ENCODE peak calls at places on chromosomes 11 and 22, in ten cellular contexts. One of them, this sample, is unnamed. For H3K4me1, the result is how much of the 10 kb centered on the place peaks cover.

GRCh38 chr11:35629511-35629910 is 11.3 kb downstream of the FJX1 start:
- DNase-seq in mesenchymal stem cell: peak
- DNase-seq in Peyer's patch: no peak
- DNase-seq in transverse colon: no peak
- DNase-seq in testis: no peak
- DNase-seq in adrenal gland: no peak
- DNase-seq in mammary epithelial cell: no peak
- DNase-seq in heart left ventricle: no peak
- DNase-seq in Karpas-422: no peak
- DNase-seq in naive thymus-derived CD4-positive, alpha-beta T cell: no peak
- DNase-seq in this sample: no peak

GRCh38 chr11:64230985-64231365 is 627 bp downstream of the DNAJC4 start:
- DNase-seq in Karpas-422: peak
- DNase-seq in mesenchymal stem cell: no peak
- DNase-seq in naive thymus-derived CD4-positive, alpha-beta T cell: no peak
- DNase-seq in Peyer's patch: no peak
- DNase-seq in mammary epithelial cell: no peak
- DNase-seq in transverse colon: no peak
- DNase-seq in testis: no peak
- DNase-seq in heart left ventricle: peak
- DNase-seq in adrenal gland: no peak
- DNase-seq in this sample: no peak

GRCh38 chr11:63837719-63838118 is 1.2 kb upstream of the MARK2 start:
- DNase-seq in Karpas-422: no peak
- DNase-seq in heart left ventricle: no peak
- DNase-seq in Peyer's patch: no peak
- DNase-seq in mesenchymal stem cell: no peak
- DNase-seq in naive thymus-derived CD4-positive, alpha-beta T cell: no peak
- DNase-seq in testis: no peak
- DNase-seq in adrenal gland: peak
- DNase-seq in transverse colon: peak
- DNase-seq in mammary epithelial cell: no peak
- DNase-seq in this sample: no peak

GRCh38 chr11:94125408-94126120 is 3.1 kb upstream of the PANX1 start:
- DNase-seq in mesenchymal stem cell: no peak
- DNase-seq in Karpas-422: peak
- DNase-seq in adrenal gland: no peak
- DNase-seq in transverse colon: no peak
- DNase-seq in heart left ventricle: no peak
- DNase-seq in mammary epithelial cell: no peak
- DNase-seq in testis: no peak
- DNase-seq in Peyer's patch: no peak
- DNase-seq in naive thymus-derived CD4-positive, alpha-beta T cell: no peak
- DNase-seq in this sample: no peak

GRCh38 chr22:19871023-19871844 is 16.6 kb upstream of the GNB1L start:
- DNase-seq in adrenal gland: peak
- DNase-seq in heart left ventricle: no peak
- DNase-seq in mammary epithelial cell: no peak
- DNase-seq in mesenchymal stem cell: no peak
- DNase-seq in Peyer's patch: no peak
- DNase-seq in Karpas-422: no peak
- DNase-seq in transverse colon: no peak
- DNase-seq in naive thymus-derived CD4-positive, alpha-beta T cell: no peak
- DNase-seq in testis: no peak
- DNase-seq in this sample: no peak

GRCh38 chr11:64862914-64863313 is 15.5 kb downstream of the EHD1 start:
- DNase-seq in mesenchymal stem cell: no peak
- DNase-seq in transverse colon: no peak
- DNase-seq in mammary epithelial cell: no peak
- DNase-seq in Karpas-422: no peak
- DNase-seq in heart left ventricle: peak
- DNase-seq in adrenal gland: no peak
- DNase-seq in naive thymus-derived CD4-positive, alpha-beta T cell: no peak
- DNase-seq in testis: no peak
- DNase-seq in Peyer's patch: no peak
- DNase-seq in this sample: no peak

GRCh38 chr11:62337682-62338181 is 484 bp downstream of the ASRGL1 start:
- DNase-seq in Karpas-422: no peak
- DNase-seq in testis: peak
- DNase-seq in mammary epithelial cell: peak
- DNase-seq in mesenchymal stem cell: peak
- DNase-seq in Peyer's patch: no peak
- DNase-seq in naive thymus-derived CD4-positive, alpha-beta T cell: peak
- DNase-seq in transverse colon: peak
- DNase-seq in heart left ventricle: peak
- DNase-seq in adrenal gland: no peak
- DNase-seq in this sample: no peak

GRCh38 chr11:29432719-29433325 is 584.0 kb downstream of the KCNA4 start:
- DNase-seq in transverse colon: no peak
- DNase-seq in adrenal gland: no peak
- DNase-seq in mammary epithelial cell: peak
- DNase-seq in testis: no peak
- DNase-seq in Peyer's patch: no peak
- DNase-seq in Karpas-422: peak
- DNase-seq in naive thymus-derived CD4-positive, alpha-beta T cell: no peak
- DNase-seq in mesenchymal stem cell: peak
- DNase-seq in heart left ventricle: no peak
- DNase-seq in this sample: no peak

GRCh38 chr22:41578818-41579217 is 10.8 kb downstream of the PMM1 start:
- DNase-seq in adrenal gland: peak
- DNase-seq in Peyer's patch: no peak
- DNase-seq in mesenchymal stem cell: no peak
- DNase-seq in naive thymus-derived CD4-positive, alpha-beta T cell: no peak
- DNase-seq in transverse colon: no peak
- DNase-seq in Karpas-422: no peak
- DNase-seq in testis: no peak
- DNase-seq in heart left ventricle: no peak
- DNase-seq in mammary epithelial cell: no peak
- DNase-seq in this sample: no peak

GRCh38 chr11:44680982-44681597 is 45.7 kb upstream of the TSPAN18 start:
- DNase-seq in mesenchymal stem cell: peak
- DNase-seq in Peyer's patch: peak
- DNase-seq in heart left ventricle: no peak
- DNase-seq in testis: no peak
- DNase-seq in Karpas-422: no peak
- DNase-seq in mammary epithelial cell: peak
- DNase-seq in naive thymus-derived CD4-positive, alpha-beta T cell: peak
- DNase-seq in adrenal gland: no peak
- DNase-seq in transverse colon: no peak
- DNase-seq in this sample: peak

GRCh38 chr11:20360650-20361049 is 2.9 kb upstream of the HTATIP2 start:
- DNase-seq in transverse colon: peak
- DNase-seq in testis: no peak
- DNase-seq in Peyer's patch: peak
- DNase-seq in heart left ventricle: no peak
- DNase-seq in mammary epithelial cell: peak
- DNase-seq in Karpas-422: no peak
- DNase-seq in mesenchymal stem cell: peak
- DNase-seq in adrenal gland: peak
- DNase-seq in naive thymus-derived CD4-positive, alpha-beta T cell: peak
- DNase-seq in this sample: peak

GRCh38 chr11:9231848-9232177 is 33.3 kb downstream of the DENND5A start:
- DNase-seq in mammary epithelial cell: no peak
- DNase-seq in Peyer's patch: no peak
- DNase-seq in mesenchymal stem cell: peak
- DNase-seq in adrenal gland: no peak
- DNase-seq in transverse colon: no peak
- DNase-seq in testis: no peak
- DNase-seq in heart left ventricle: no peak
- DNase-seq in Karpas-422: peak
- DNase-seq in naive thymus-derived CD4-positive, alpha-beta T cell: peak
- DNase-seq in this sample: no peak

GRCh38 chr22:38272373-38273134 is at the start of gene TMEM184B:
- DNase-seq in adrenal gland: peak
- DNase-seq in Karpas-422: peak
- DNase-seq in testis: peak
- DNase-seq in naive thymus-derived CD4-positive, alpha-beta T cell: peak
- DNase-seq in transverse colon: peak
- DNase-seq in mammary epithelial cell: peak
- DNase-seq in mesenchymal stem cell: peak
- DNase-seq in heart left ventricle: peak
- DNase-seq in Peyer's patch: peak
- DNase-seq in this sample: peak

GRCh38 chr11:70048279-70049024 is 29.7 kb upstream of the ANO1 start:
- DNase-seq in Peyer's patch: no peak
- DNase-seq in mesenchymal stem cell: peak
- DNase-seq in adrenal gland: no peak
- DNase-seq in testis: no peak
- DNase-seq in naive thymus-derived CD4-positive, alpha-beta T cell: no peak
- DNase-seq in mammary epithelial cell: no peak
- DNase-seq in transverse colon: peak
- DNase-seq in heart left ventricle: no peak
- DNase-seq in Karpas-422: no peak
- DNase-seq in this sample: no peak

GRCh38 chr11:70555092-70555491 is 156.8 kb downstream of the CTTN start:
- DNase-seq in mammary epithelial cell: no peak
- DNase-seq in testis: no peak
- DNase-seq in adrenal gland: no peak
- DNase-seq in Peyer's patch: no peak
- DNase-seq in heart left ventricle: no peak
- DNase-seq in mesenchymal stem cell: no peak
- DNase-seq in transverse colon: no peak
- DNase-seq in Karpas-422: no peak
- DNase-seq in naive thymus-derived CD4-positive, alpha-beta T cell: no peak
- DNase-seq in this sample: no peak

GRCh38 chr11:69770525-69770924 is 4.6 kb downstream of the FGF4 start:
- DNase-seq in testis: no peak
- DNase-seq in naive thymus-derived CD4-positive, alpha-beta T cell: no peak
- DNase-seq in mesenchymal stem cell: no peak
- DNase-seq in adrenal gland: no peak
- DNase-seq in heart left ventricle: no peak
- DNase-seq in mammary epithelial cell: no peak
- DNase-seq in Karpas-422: no peak
- DNase-seq in transverse colon: no peak
- DNase-seq in Peyer's patch: no peak
- DNase-seq in this sample: no peak

DNA sequence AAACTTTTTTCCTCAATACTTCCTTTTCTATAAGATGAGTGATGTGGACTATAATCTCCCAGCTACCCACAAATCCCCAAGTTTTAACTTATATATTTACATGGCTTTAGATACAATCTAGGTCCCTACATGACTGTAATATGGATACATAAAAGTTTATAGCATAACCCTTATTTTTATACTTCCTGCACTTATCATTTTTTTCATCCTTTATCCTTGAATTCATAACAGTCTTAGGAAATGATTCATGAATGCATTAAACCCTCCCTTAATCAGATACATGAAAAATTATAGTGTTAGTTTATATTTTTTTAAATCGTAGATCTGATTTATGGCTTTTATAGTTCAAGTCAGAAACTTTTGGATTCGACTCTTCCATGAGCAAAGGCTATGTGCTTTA is 195.8 kb downstream of the MAML2 start:
- DNase-seq in transverse colon: no peak
- DNase-seq in Peyer's patch: no peak
- DNase-seq in heart left ventricle: no peak
- DNase-seq in adrenal gland: no peak
- DNase-seq in testis: no peak
- DNase-seq in Karpas-422: no peak
- DNase-seq in naive thymus-derived CD4-positive, alpha-beta T cell: no peak
- DNase-seq in mesenchymal stem cell: no peak
- DNase-seq in mammary epithelial cell: no peak
- DNase-seq in this sample: no peak
- H3K4me1 ChIP-seq in transverse colon: under half
- H3K4me1 ChIP-seq in Peyer's patch: under half
- H3K4me1 ChIP-seq in heart left ventricle: under half
- H3K4me1 ChIP-seq in adrenal gland: under half
- H3K4me1 ChIP-seq in testis: under half
- H3K4me1 ChIP-seq in Karpas-422: under half
- H3K4me1 ChIP-seq in naive thymus-derived CD4-positive, alpha-beta T cell: under half
- H3K4me1 ChIP-seq in mesenchymal stem cell: under half
- H3K4me1 ChIP-seq in mammary epithelial cell: under half
- H3K4me1 ChIP-seq in this sample: under half

DNA sequence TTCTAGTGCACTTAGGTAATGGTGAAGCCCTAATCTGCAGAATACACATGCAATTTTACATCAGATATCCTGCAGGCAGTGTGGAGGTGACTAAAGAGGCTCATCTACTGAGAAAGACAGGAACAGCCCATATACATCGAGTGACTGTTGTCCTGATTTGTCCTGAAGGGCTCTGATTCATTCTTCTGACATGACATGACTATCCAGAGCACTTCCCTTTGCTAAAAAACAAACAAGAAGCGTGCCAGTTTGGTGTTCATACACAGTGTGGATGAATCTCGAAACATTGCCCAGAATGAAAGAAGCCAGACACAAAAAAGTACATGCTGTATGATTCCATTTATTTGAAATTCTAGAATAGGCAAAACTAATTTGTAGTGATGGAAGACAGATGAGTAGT is 48.0 kb upstream of the AMPD3 start:
- DNase-seq in adrenal gland: no peak
- DNase-seq in mesenchymal stem cell: peak
- DNase-seq in heart left ventricle: no peak
- DNase-seq in Karpas-422: no peak
- DNase-seq in transverse colon: no peak
- DNase-seq in naive thymus-derived CD4-positive, alpha-beta T cell: no peak
- DNase-seq in Peyer's patch: no peak
- DNase-seq in mammary epithelial cell: peak
- DNase-seq in testis: no peak
- DNase-seq in this sample: no peak
- H3K27ac ChIP-seq in adrenal gland: no peak
- H3K27ac ChIP-seq in mesenchymal stem cell: no peak
- H3K27ac ChIP-seq in heart left ventricle: no peak
- H3K27ac ChIP-seq in Karpas-422: no peak
- H3K27ac ChIP-seq in transverse colon: no peak
- H3K27ac ChIP-seq in naive thymus-derived CD4-positive, alpha-beta T cell: no peak
- H3K27ac ChIP-seq in Peyer's patch: no peak
- H3K27ac ChIP-seq in mammary epithelial cell: no peak
- H3K27ac ChIP-seq in testis: no peak
- H3K27ac ChIP-seq in this sample: no peak

GRCh38 chr22:27801616-27802388 is at the start of gene MN1:
- DNase-seq in mesenchymal stem cell: peak
- DNase-seq in Karpas-422: no peak
- DNase-seq in testis: peak
- DNase-seq in Peyer's patch: peak
- DNase-seq in heart left ventricle: peak
- DNase-seq in mammary epithelial cell: peak
- DNase-seq in adrenal gland: no peak
- DNase-seq in naive thymus-derived CD4-positive, alpha-beta T cell: peak
- DNase-seq in transverse colon: peak
- DNase-seq in this sample: peak
- H3K4me3 ChIP-seq in mesenchymal stem cell: peak
- H3K4me3 ChIP-seq in Karpas-422: no peak
- H3K4me3 ChIP-seq in testis: peak
- H3K4me3 ChIP-seq in Peyer's patch: peak
- H3K4me3 ChIP-seq in heart left ventricle: peak
- H3K4me3 ChIP-seq in mammary epithelial cell: peak
- H3K4me3 ChIP-seq in adrenal gland: peak
- H3K4me3 ChIP-seq in naive thymus-derived CD4-positive, alpha-beta T cell: peak
- H3K4me3 ChIP-seq in transverse colon: peak
- H3K4me3 ChIP-seq in this sample: peak

GRCh38 chr11:1548221-1549070 is 23.6 kb downstream of the DUSP8 start:
- DNase-seq in Karpas-422: no peak
- DNase-seq in mesenchymal stem cell: peak
- DNase-seq in transverse colon: peak
- DNase-seq in mammary epithelial cell: peak
- DNase-seq in adrenal gland: peak
- DNase-seq in naive thymus-derived CD4-positive, alpha-beta T cell: no peak
- DNase-seq in testis: peak
- DNase-seq in Peyer's patch: no peak
- DNase-seq in heart left ventricle: peak
- DNase-seq in this sample: no peak
- H3K4me1 ChIP-seq in Karpas-422: under half
- H3K4me1 ChIP-seq in mesenchymal stem cell: under half
- H3K4me1 ChIP-seq in transverse colon: under half
- H3K4me1 ChIP-seq in mammary epithelial cell: under half
- H3K4me1 ChIP-seq in adrenal gland: under half
- H3K4me1 ChIP-seq in naive thymus-derived CD4-positive, alpha-beta T cell: under half
- H3K4me1 ChIP-seq in testis: under half
- H3K4me1 ChIP-seq in Peyer's patch: under half
- H3K4me1 ChIP-seq in heart left ventricle: under half
- H3K4me1 ChIP-seq in this sample: under half